ENCODE peak calls at places on chromosomes 5 and 9, in ten cellular contexts. One of them, this sample, is unnamed.

GRCh38 chr5:83720805-83721431 is at the start of gene HAPLN1:
- DNase-seq in T1000: no peak
- DNase-seq in cardiac fibroblast: no peak
- DNase-seq in EL: peak
- DNase-seq in stromal cell of bone marrow: no peak
- DNase-seq in progenitor cell of endocrine pancreas: no peak
- DNase-seq in HEK293T: no peak
- DNase-seq in NCI-H774: no peak
- DNase-seq in T-cell: no peak
- DNase-seq in T-helper 2 cell: no peak
- DNase-seq in this sample: no peak

GRCh38 chr5:14443665-14444064 is 137.9 kb upstream of the OTULINL start:
- DNase-seq in stromal cell of bone marrow: no peak
- DNase-seq in T-cell: no peak
- DNase-seq in T1000: no peak
- DNase-seq in HEK293T: no peak
- DNase-seq in EL: no peak
- DNase-seq in progenitor cell of endocrine pancreas: no peak
- DNase-seq in NCI-H774: no peak
- DNase-seq in cardiac fibroblast: no peak
- DNase-seq in T-helper 2 cell: no peak
- DNase-seq in this sample: no peak

GRCh38 chr9:38761334-38761733 is 41.4 kb upstream of the FAM240B start:
- DNase-seq in T-helper 2 cell: no peak
- DNase-seq in stromal cell of bone marrow: no peak
- DNase-seq in NCI-H774: no peak
- DNase-seq in T-cell: no peak
- DNase-seq in cardiac fibroblast: no peak
- DNase-seq in progenitor cell of endocrine pancreas: no peak
- DNase-seq in T1000: no peak
- DNase-seq in HEK293T: no peak
- DNase-seq in EL: no peak
- DNase-seq in this sample: no peak

GRCh38 chr5:94693043-94693822 is 74.8 kb downstream of the SLF1 start:
- DNase-seq in progenitor cell of endocrine pancreas: no peak
- DNase-seq in HEK293T: no peak
- DNase-seq in cardiac fibroblast: peak
- DNase-seq in T-helper 2 cell: peak
- DNase-seq in T-cell: no peak
- DNase-seq in stromal cell of bone marrow: peak
- DNase-seq in NCI-H774: no peak
- DNase-seq in T1000: no peak
- DNase-seq in EL: peak
- DNase-seq in this sample: no peak

GRCh38 chr5:66915531-66915930 is 281.1 kb downstream of the CD180 start:
- DNase-seq in T-cell: no peak
- DNase-seq in stromal cell of bone marrow: no peak
- DNase-seq in HEK293T: no peak
- DNase-seq in cardiac fibroblast: no peak
- DNase-seq in progenitor cell of endocrine pancreas: no peak
- DNase-seq in T1000: no peak
- DNase-seq in NCI-H774: no peak
- DNase-seq in T-helper 2 cell: no peak
- DNase-seq in EL: no peak
- DNase-seq in this sample: no peak

GRCh38 chr5:95032801-95033200 is 252.1 kb downstream of the MCTP1 start:
- DNase-seq in cardiac fibroblast: no peak
- DNase-seq in stromal cell of bone marrow: no peak
- DNase-seq in T-helper 2 cell: no peak
- DNase-seq in EL: no peak
- DNase-seq in T1000: no peak
- DNase-seq in progenitor cell of endocrine pancreas: no peak
- DNase-seq in T-cell: no peak
- DNase-seq in NCI-H774: no peak
- DNase-seq in HEK293T: no peak
- DNase-seq in this sample: no peak

GRCh38 chr5:72191404-72191803 is 84.1 kb downstream of the MAP1B start:
- DNase-seq in progenitor cell of endocrine pancreas: no peak
- DNase-seq in T-helper 2 cell: no peak
- DNase-seq in stromal cell of bone marrow: no peak
- DNase-seq in NCI-H774: no peak
- DNase-seq in HEK293T: no peak
- DNase-seq in EL: no peak
- DNase-seq in T1000: no peak
- DNase-seq in cardiac fibroblast: no peak
- DNase-seq in T-cell: no peak
- DNase-seq in this sample: no peak

GRCh38 chr9:91536211-91536691 is 112.6 kb upstream of the NFIL3 start:
- DNase-seq in T1000: peak
- DNase-seq in HEK293T: peak
- DNase-seq in progenitor cell of endocrine pancreas: no peak
- DNase-seq in T-cell: no peak
- DNase-seq in cardiac fibroblast: peak
- DNase-seq in EL: peak
- DNase-seq in T-helper 2 cell: no peak
- DNase-seq in NCI-H774: peak
- DNase-seq in stromal cell of bone marrow: peak
- DNase-seq in this sample: no peak

GRCh38 chr9:5089737-5090136 is 95.7 kb downstream of the INSL6 start:
- DNase-seq in progenitor cell of endocrine pancreas: no peak
- DNase-seq in cardiac fibroblast: no peak
- DNase-seq in HEK293T: no peak
- DNase-seq in EL: no peak
- DNase-seq in T1000: no peak
- DNase-seq in NCI-H774: no peak
- DNase-seq in T-cell: no peak
- DNase-seq in stromal cell of bone marrow: no peak
- DNase-seq in T-helper 2 cell: no peak
- DNase-seq in this sample: no peak

GRCh38 chr5:83029912-83030311 is 47.3 kb downstream of the TMEM167A start:
- DNase-seq in T-cell: no peak
- DNase-seq in T-helper 2 cell: no peak
- DNase-seq in EL: peak
- DNase-seq in NCI-H774: no peak
- DNase-seq in HEK293T: no peak
- DNase-seq in T1000: no peak
- DNase-seq in cardiac fibroblast: peak
- DNase-seq in progenitor cell of endocrine pancreas: no peak
- DNase-seq in stromal cell of bone marrow: peak
- DNase-seq in this sample: no peak

GRCh38 chr5:149133795-149134777 is 7.2 kb upstream of the ABLIM3 start:
- DNase-seq in progenitor cell of endocrine pancreas: no peak
- DNase-seq in T-cell: no peak
- DNase-seq in stromal cell of bone marrow: peak
- DNase-seq in HEK293T: no peak
- DNase-seq in T-helper 2 cell: no peak
- DNase-seq in T1000: peak
- DNase-seq in cardiac fibroblast: peak
- DNase-seq in NCI-H774: no peak
- DNase-seq in EL: peak
- DNase-seq in this sample: no peak

GRCh38 chr5:163631846-163632245 is 126.4 kb downstream of the MAT2B start:
- DNase-seq in T1000: no peak
- DNase-seq in cardiac fibroblast: no peak
- DNase-seq in progenitor cell of endocrine pancreas: no peak
- DNase-seq in HEK293T: no peak
- DNase-seq in NCI-H774: no peak
- DNase-seq in T-cell: no peak
- DNase-seq in EL: no peak
- DNase-seq in T-helper 2 cell: no peak
- DNase-seq in stromal cell of bone marrow: no peak
- DNase-seq in this sample: no peak

GRCh38 chr5:158813275-158813674 is 286.4 kb downstream of the EBF1 start:
- DNase-seq in T-cell: no peak
- DNase-seq in T-helper 2 cell: no peak
- DNase-seq in NCI-H774: no peak
- DNase-seq in progenitor cell of endocrine pancreas: no peak
- DNase-seq in stromal cell of bone marrow: no peak
- DNase-seq in HEK293T: no peak
- DNase-seq in T1000: no peak
- DNase-seq in cardiac fibroblast: no peak
- DNase-seq in EL: no peak
- DNase-seq in this sample: no peak

GRCh38 chr9:121916008-121916407 is 177.1 kb downstream of the TTLL11 start:
- DNase-seq in EL: peak
- DNase-seq in T-helper 2 cell: no peak
- DNase-seq in stromal cell of bone marrow: no peak
- DNase-seq in T-cell: no peak
- DNase-seq in cardiac fibroblast: peak
- DNase-seq in NCI-H774: no peak
- DNase-seq in progenitor cell of endocrine pancreas: no peak
- DNase-seq in T1000: no peak
- DNase-seq in HEK293T: no peak
- DNase-seq in this sample: no peak

GRCh38 chr5:5421149-5421960 is 1.1 kb upstream of the ICE1 start:
- DNase-seq in cardiac fibroblast: no peak
- DNase-seq in progenitor cell of endocrine pancreas: no peak
- DNase-seq in T1000: no peak
- DNase-seq in T-cell: peak
- DNase-seq in T-helper 2 cell: peak
- DNase-seq in NCI-H774: peak
- DNase-seq in stromal cell of bone marrow: no peak
- DNase-seq in EL: peak
- DNase-seq in HEK293T: no peak
- DNase-seq in this sample: no peak

GRCh38 chr9:12956261-12956660 is 181.4 kb downstream of the LURAP1L start:
- DNase-seq in cardiac fibroblast: peak
- DNase-seq in T1000: no peak
- DNase-seq in HEK293T: no peak
- DNase-seq in EL: no peak
- DNase-seq in stromal cell of bone marrow: no peak
- DNase-seq in T-helper 2 cell: no peak
- DNase-seq in T-cell: no peak
- DNase-seq in progenitor cell of endocrine pancreas: no peak
- DNase-seq in NCI-H774: no peak
- DNase-seq in this sample: no peak

GRCh38 chr9:113416149-113416726 is 5.7 kb downstream of the C9orf43 start:
- DNase-seq in HEK293T: no peak
- DNase-seq in NCI-H774: no peak
- DNase-seq in T1000: no peak
- DNase-seq in cardiac fibroblast: no peak
- DNase-seq in stromal cell of bone marrow: no peak
- DNase-seq in T-cell: no peak
- DNase-seq in T-helper 2 cell: no peak
- DNase-seq in progenitor cell of endocrine pancreas: no peak
- DNase-seq in EL: no peak
- DNase-seq in this sample: no peak

GRCh38 chr9:135134253-135135028 is 47.0 kb downstream of the OLFM1 start:
- DNase-seq in cardiac fibroblast: no peak
- DNase-seq in T-helper 2 cell: no peak
- DNase-seq in T-cell: no peak
- DNase-seq in NCI-H774: no peak
- DNase-seq in T1000: no peak
- DNase-seq in EL: no peak
- DNase-seq in progenitor cell of endocrine pancreas: no peak
- DNase-seq in stromal cell of bone marrow: no peak
- DNase-seq in HEK293T: no peak
- DNase-seq in this sample: no peak

GRCh38 chr5:43555895-43556606 is 826 bp downstream of the PAIP1 start:
- DNase-seq in HEK293T: peak
- DNase-seq in NCI-H774: peak
- DNase-seq in cardiac fibroblast: peak
- DNase-seq in progenitor cell of endocrine pancreas: peak
- DNase-seq in T-helper 2 cell: peak
- DNase-seq in T-cell: peak
- DNase-seq in T1000: no peak
- DNase-seq in EL: peak
- DNase-seq in stromal cell of bone marrow: no peak
- DNase-seq in this sample: peak

GRCh38 chr5:177314376-177315342 is 3.0 kb upstream of the MXD3 start:
- DNase-seq in HEK293T: no peak
- DNase-seq in cardiac fibroblast: no peak
- DNase-seq in EL: no peak
- DNase-seq in stromal cell of bone marrow: no peak
- DNase-seq in T-helper 2 cell: no peak
- DNase-seq in T1000: no peak
- DNase-seq in NCI-H774: no peak
- DNase-seq in T-cell: no peak
- DNase-seq in progenitor cell of endocrine pancreas: no peak
- DNase-seq in this sample: no peak

GRCh38 chr5:81717815-81718214 is 33.1 kb downstream of the SSBP2 start:
- DNase-seq in EL: peak
- DNase-seq in progenitor cell of endocrine pancreas: no peak
- DNase-seq in T-cell: no peak
- DNase-seq in stromal cell of bone marrow: no peak
- DNase-seq in T1000: no peak
- DNase-seq in T-helper 2 cell: no peak
- DNase-seq in NCI-H774: no peak
- DNase-seq in HEK293T: no peak
- DNase-seq in cardiac fibroblast: peak
- DNase-seq in this sample: no peak

GRCh38 chr9:17878810-17879370 is 300.0 kb downstream of the SH3GL2 start:
- DNase-seq in stromal cell of bone marrow: no peak
- DNase-seq in HEK293T: no peak
- DNase-seq in cardiac fibroblast: no peak
- DNase-seq in T-helper 2 cell: no peak
- DNase-seq in NCI-H774: no peak
- DNase-seq in T-cell: no peak
- DNase-seq in EL: no peak
- DNase-seq in progenitor cell of endocrine pancreas: no peak
- DNase-seq in T1000: no peak
- DNase-seq in this sample: no peak

GRCh38 chr9:9212963-9213362 is 1399.8 kb downstream of the PTPRD start:
- DNase-seq in HEK293T: no peak
- DNase-seq in T-helper 2 cell: no peak
- DNase-seq in stromal cell of bone marrow: no peak
- DNase-seq in EL: no peak
- DNase-seq in cardiac fibroblast: no peak
- DNase-seq in T1000: no peak
- DNase-seq in T-cell: no peak
- DNase-seq in NCI-H774: no peak
- DNase-seq in progenitor cell of endocrine pancreas: no peak
- DNase-seq in this sample: no peak

GRCh38 chr9:136014928-136015633 is 53.9 kb upstream of the UBAC1 start:
- DNase-seq in NCI-H774: no peak
- DNase-seq in EL: no peak
- DNase-seq in stromal cell of bone marrow: no peak
- DNase-seq in progenitor cell of endocrine pancreas: no peak
- DNase-seq in cardiac fibroblast: no peak
- DNase-seq in HEK293T: no peak
- DNase-seq in T-cell: no peak
- DNase-seq in T-helper 2 cell: no peak
- DNase-seq in T1000: no peak
- DNase-seq in this sample: peak

GRCh38 chr9:83146325-83146724 is 83.4 kb upstream of the RASEF start:
- DNase-seq in T-helper 2 cell: no peak
- DNase-seq in NCI-H774: no peak
- DNase-seq in HEK293T: no peak
- DNase-seq in T1000: no peak
- DNase-seq in EL: no peak
- DNase-seq in T-cell: no peak
- DNase-seq in cardiac fibroblast: no peak
- DNase-seq in progenitor cell of endocrine pancreas: no peak
- DNase-seq in stromal cell of bone marrow: no peak
- DNase-seq in this sample: no peak

GRCh38 chr5:145660897-145661650 is 174.1 kb downstream of the PRELID2 start:
- DNase-seq in T1000: no peak
- DNase-seq in EL: peak
- DNase-seq in T-cell: no peak
- DNase-seq in T-helper 2 cell: no peak
- DNase-seq in HEK293T: no peak
- DNase-seq in progenitor cell of endocrine pancreas: no peak
- DNase-seq in cardiac fibroblast: peak
- DNase-seq in stromal cell of bone marrow: no peak
- DNase-seq in NCI-H774: no peak
- DNase-seq in this sample: no peak

GRCh38 chr9:106535439-106535838 is 327.5 kb upstream of the ZNF462 start:
- DNase-seq in progenitor cell of endocrine pancreas: no peak
- DNase-seq in NCI-H774: no peak
- DNase-seq in stromal cell of bone marrow: no peak
- DNase-seq in T-cell: no peak
- DNase-seq in T1000: no peak
- DNase-seq in T-helper 2 cell: no peak
- DNase-seq in cardiac fibroblast: no peak
- DNase-seq in HEK293T: no peak
- DNase-seq in EL: peak
- DNase-seq in this sample: no peak

GRCh38 chr5:17180957-17181723 is 36.3 kb upstream of the BASP1 start:
- DNase-seq in stromal cell of bone marrow: peak
- DNase-seq in progenitor cell of endocrine pancreas: no peak
- DNase-seq in EL: peak
- DNase-seq in T-helper 2 cell: no peak
- DNase-seq in T-cell: no peak
- DNase-seq in T1000: peak
- DNase-seq in HEK293T: no peak
- DNase-seq in NCI-H774: no peak
- DNase-seq in cardiac fibroblast: peak
- DNase-seq in this sample: no peak